ENCODE peak calls at places on chromosomes 16 and 17, in seven cellular contexts. One of them, this sample, is unnamed.

GRCh38 chr17:55053855-55054254 is 85.3 kb downstream of the STXBP4 start:
- DNase-seq in endodermal cell: no peak
- DNase-seq in dorsolateral prefrontal cortex: no peak
- DNase-seq in BE2C: no peak
- DNase-seq in astrocyte of the spinal cord: peak
- DNase-seq in psoas muscle: no peak
- DNase-seq in CD8-positive, alpha-beta T cell: no peak
- DNase-seq in this sample: no peak

GRCh38 chr16:2275476-2276450 is 7.8 kb upstream of the RNPS1 start:
- DNase-seq in endodermal cell: peak
- DNase-seq in dorsolateral prefrontal cortex: no peak
- DNase-seq in BE2C: no peak
- DNase-seq in astrocyte of the spinal cord: no peak
- DNase-seq in psoas muscle: no peak
- DNase-seq in CD8-positive, alpha-beta T cell: no peak
- DNase-seq in this sample: no peak

GRCh38 chr16:72191551-72191950 is 19.6 kb upstream of the PMFBP1 start:
- DNase-seq in endodermal cell: no peak
- DNase-seq in dorsolateral prefrontal cortex: no peak
- DNase-seq in BE2C: peak
- DNase-seq in astrocyte of the spinal cord: no peak
- DNase-seq in psoas muscle: no peak
- DNase-seq in CD8-positive, alpha-beta T cell: no peak
- DNase-seq in this sample: peak

GRCh38 chr16:72848759-72849664 is 198.9 kb downstream of the ZFHX3 start:
- DNase-seq in endodermal cell: peak
- DNase-seq in dorsolateral prefrontal cortex: peak
- DNase-seq in BE2C: peak
- DNase-seq in astrocyte of the spinal cord: peak
- DNase-seq in psoas muscle: peak
- DNase-seq in CD8-positive, alpha-beta T cell: no peak
- DNase-seq in this sample: peak

GRCh38 chr16:515963-516226 is 11.6 kb upstream of the CAPN15 start:
- DNase-seq in endodermal cell: no peak
- DNase-seq in dorsolateral prefrontal cortex: no peak
- DNase-seq in BE2C: no peak
- DNase-seq in astrocyte of the spinal cord: no peak
- DNase-seq in psoas muscle: no peak
- DNase-seq in CD8-positive, alpha-beta T cell: no peak
- DNase-seq in this sample: no peak

GRCh38 chr17:7806592-7806991 is 27.4 kb upstream of the KDM6B start:
- DNase-seq in endodermal cell: no peak
- DNase-seq in dorsolateral prefrontal cortex: no peak
- DNase-seq in BE2C: no peak
- DNase-seq in astrocyte of the spinal cord: no peak
- DNase-seq in psoas muscle: no peak
- DNase-seq in CD8-positive, alpha-beta T cell: no peak
- DNase-seq in this sample: no peak

GRCh38 chr17:48037036-48037881 is at the start of gene COPZ2:
- DNase-seq in endodermal cell: peak
- DNase-seq in dorsolateral prefrontal cortex: no peak
- DNase-seq in BE2C: peak
- DNase-seq in astrocyte of the spinal cord: peak
- DNase-seq in psoas muscle: peak
- DNase-seq in CD8-positive, alpha-beta T cell: peak
- DNase-seq in this sample: peak

GRCh38 chr16:15857779-15858560 is 1.1 kb upstream of the MYH11 start:
- DNase-seq in endodermal cell: peak
- DNase-seq in dorsolateral prefrontal cortex: no peak
- DNase-seq in BE2C: peak
- DNase-seq in astrocyte of the spinal cord: no peak
- DNase-seq in psoas muscle: peak
- DNase-seq in CD8-positive, alpha-beta T cell: no peak
- DNase-seq in this sample: peak

GRCh38 chr17:30550512-30551273 is 73.5 kb downstream of the GOSR1 start:
- DNase-seq in endodermal cell: peak
- DNase-seq in dorsolateral prefrontal cortex: no peak
- DNase-seq in BE2C: no peak
- DNase-seq in astrocyte of the spinal cord: peak
- DNase-seq in psoas muscle: no peak
- DNase-seq in CD8-positive, alpha-beta T cell: no peak
- DNase-seq in this sample: no peak

GRCh38 chr17:26962255-26963162 is 331.4 kb upstream of the WSB1 start:
- DNase-seq in endodermal cell: no peak
- DNase-seq in dorsolateral prefrontal cortex: no peak
- DNase-seq in BE2C: no peak
- DNase-seq in astrocyte of the spinal cord: no peak
- DNase-seq in psoas muscle: no peak
- DNase-seq in CD8-positive, alpha-beta T cell: no peak
- DNase-seq in this sample: no peak

GRCh38 chr17:26963163-26963503 is 330.8 kb upstream of the WSB1 start:
- DNase-seq in endodermal cell: no peak
- DNase-seq in dorsolateral prefrontal cortex: no peak
- DNase-seq in BE2C: no peak
- DNase-seq in astrocyte of the spinal cord: no peak
- DNase-seq in psoas muscle: no peak
- DNase-seq in CD8-positive, alpha-beta T cell: no peak
- DNase-seq in this sample: no peak
- H3K4me3 ChIP-seq in endodermal cell: no peak
- H3K4me3 ChIP-seq in dorsolateral prefrontal cortex: no peak
- H3K4me3 ChIP-seq in BE2C: no peak
- H3K4me3 ChIP-seq in astrocyte of the spinal cord: no peak
- H3K4me3 ChIP-seq in psoas muscle: no peak
- H3K4me3 ChIP-seq in CD8-positive, alpha-beta T cell: no peak
- H3K4me3 ChIP-seq in this sample: no peak

DNA sequence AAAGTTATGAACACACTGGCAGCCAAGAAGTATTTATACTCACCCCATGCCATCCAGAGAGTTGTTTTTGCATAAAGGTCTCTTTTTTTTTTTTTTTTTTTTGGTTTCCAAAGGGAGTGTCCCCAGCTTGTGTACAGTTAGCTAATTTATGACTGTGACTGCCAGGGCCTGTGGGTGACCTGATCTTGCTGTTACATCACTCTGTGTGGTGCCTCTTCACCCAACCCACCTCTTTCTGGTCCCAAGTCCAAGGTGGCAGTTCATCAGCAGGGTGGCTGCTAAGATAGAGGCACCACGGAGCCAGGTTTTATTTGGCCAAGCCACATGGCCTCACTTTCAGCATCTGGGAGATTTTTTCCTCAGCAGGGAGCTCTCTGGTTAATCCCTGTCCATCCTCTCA is at the start of gene NOS2:
- DNase-seq in endodermal cell: no peak
- DNase-seq in dorsolateral prefrontal cortex: no peak
- DNase-seq in BE2C: no peak
- DNase-seq in astrocyte of the spinal cord: no peak
- DNase-seq in psoas muscle: no peak
- DNase-seq in CD8-positive, alpha-beta T cell: no peak
- DNase-seq in this sample: no peak
- H3K4me3 ChIP-seq in endodermal cell: no peak
- H3K4me3 ChIP-seq in dorsolateral prefrontal cortex: no peak
- H3K4me3 ChIP-seq in BE2C: no peak
- H3K4me3 ChIP-seq in astrocyte of the spinal cord: no peak
- H3K4me3 ChIP-seq in psoas muscle: no peak
- H3K4me3 ChIP-seq in CD8-positive, alpha-beta T cell: no peak
- H3K4me3 ChIP-seq in this sample: no peak

GRCh38 chr16:23943604-23944003 is 107.8 kb downstream of the PRKCB start:
- DNase-seq in endodermal cell: no peak
- DNase-seq in dorsolateral prefrontal cortex: no peak
- DNase-seq in BE2C: no peak
- DNase-seq in astrocyte of the spinal cord: no peak
- DNase-seq in psoas muscle: no peak
- DNase-seq in CD8-positive, alpha-beta T cell: no peak
- DNase-seq in this sample: no peak

GRCh38 chr16:23940111-23940510 is 104.3 kb downstream of the PRKCB start:
- DNase-seq in endodermal cell: peak
- DNase-seq in dorsolateral prefrontal cortex: no peak
- DNase-seq in BE2C: no peak
- DNase-seq in astrocyte of the spinal cord: no peak
- DNase-seq in psoas muscle: no peak
- DNase-seq in CD8-positive, alpha-beta T cell: no peak
- DNase-seq in this sample: no peak

GRCh38 chr16:23941025-23941424 is 105.2 kb downstream of the PRKCB start:
- DNase-seq in endodermal cell: no peak
- DNase-seq in dorsolateral prefrontal cortex: no peak
- DNase-seq in BE2C: no peak
- DNase-seq in astrocyte of the spinal cord: no peak
- DNase-seq in psoas muscle: no peak
- DNase-seq in CD8-positive, alpha-beta T cell: no peak
- DNase-seq in this sample: no peak

GRCh38 chr16:23944381-23944780 is 108.6 kb downstream of the PRKCB start:
- DNase-seq in endodermal cell: no peak
- DNase-seq in dorsolateral prefrontal cortex: no peak
- DNase-seq in BE2C: no peak
- DNase-seq in astrocyte of the spinal cord: no peak
- DNase-seq in psoas muscle: no peak
- DNase-seq in CD8-positive, alpha-beta T cell: no peak
- DNase-seq in this sample: no peak

GRCh38 chr16:23941963-23942564 is 106.3 kb downstream of the PRKCB start:
- DNase-seq in endodermal cell: peak
- DNase-seq in dorsolateral prefrontal cortex: no peak
- DNase-seq in BE2C: peak
- DNase-seq in astrocyte of the spinal cord: no peak
- DNase-seq in psoas muscle: no peak
- DNase-seq in CD8-positive, alpha-beta T cell: no peak
- DNase-seq in this sample: no peak
- H3K4me3 ChIP-seq in endodermal cell: no peak
- H3K4me3 ChIP-seq in dorsolateral prefrontal cortex: no peak
- H3K4me3 ChIP-seq in BE2C: no peak
- H3K4me3 ChIP-seq in astrocyte of the spinal cord: no peak
- H3K4me3 ChIP-seq in psoas muscle: no peak
- H3K4me3 ChIP-seq in CD8-positive, alpha-beta T cell: no peak
- H3K4me3 ChIP-seq in this sample: no peak

GRCh38 chr17:44352922-44353655 is 8.0 kb downstream of the GRN start:
- DNase-seq in endodermal cell: no peak
- DNase-seq in dorsolateral prefrontal cortex: no peak
- DNase-seq in BE2C: no peak
- DNase-seq in astrocyte of the spinal cord: no peak
- DNase-seq in psoas muscle: no peak
- DNase-seq in CD8-positive, alpha-beta T cell: no peak
- DNase-seq in this sample: no peak
- H3K4me3 ChIP-seq in endodermal cell: no peak
- H3K4me3 ChIP-seq in dorsolateral prefrontal cortex: no peak
- H3K4me3 ChIP-seq in BE2C: no peak
- H3K4me3 ChIP-seq in astrocyte of the spinal cord: no peak
- H3K4me3 ChIP-seq in psoas muscle: no peak
- H3K4me3 ChIP-seq in CD8-positive, alpha-beta T cell: peak
- H3K4me3 ChIP-seq in this sample: no peak

GRCh38 chr17:65630502-65630901 is 69.1 kb upstream of the AXIN2 start:
- DNase-seq in endodermal cell: no peak
- DNase-seq in dorsolateral prefrontal cortex: no peak
- DNase-seq in BE2C: no peak
- DNase-seq in astrocyte of the spinal cord: no peak
- DNase-seq in psoas muscle: no peak
- DNase-seq in CD8-positive, alpha-beta T cell: no peak
- DNase-seq in this sample: no peak

GRCh38 chr17:65627892-65628622 is 66.6 kb upstream of the AXIN2 start:
- DNase-seq in endodermal cell: no peak
- DNase-seq in dorsolateral prefrontal cortex: no peak
- DNase-seq in BE2C: no peak
- DNase-seq in astrocyte of the spinal cord: peak
- DNase-seq in psoas muscle: peak
- DNase-seq in CD8-positive, alpha-beta T cell: no peak
- DNase-seq in this sample: peak

GRCh38 chr17:65629234-65629690 is 67.8 kb upstream of the AXIN2 start:
- DNase-seq in endodermal cell: peak
- DNase-seq in dorsolateral prefrontal cortex: no peak
- DNase-seq in BE2C: no peak
- DNase-seq in astrocyte of the spinal cord: peak
- DNase-seq in psoas muscle: no peak
- DNase-seq in CD8-positive, alpha-beta T cell: no peak
- DNase-seq in this sample: peak

GRCh38 chr17:65627108-65627507 is 65.7 kb upstream of the AXIN2 start:
- DNase-seq in endodermal cell: no peak
- DNase-seq in dorsolateral prefrontal cortex: no peak
- DNase-seq in BE2C: no peak
- DNase-seq in astrocyte of the spinal cord: no peak
- DNase-seq in psoas muscle: no peak
- DNase-seq in CD8-positive, alpha-beta T cell: no peak
- DNase-seq in this sample: no peak

GRCh38 chr17:65628637-65629036 is 67.2 kb upstream of the AXIN2 start:
- DNase-seq in endodermal cell: no peak
- DNase-seq in dorsolateral prefrontal cortex: no peak
- DNase-seq in BE2C: no peak
- DNase-seq in astrocyte of the spinal cord: no peak
- DNase-seq in psoas muscle: no peak
- DNase-seq in CD8-positive, alpha-beta T cell: no peak
- DNase-seq in this sample: no peak
- H3K4me3 ChIP-seq in endodermal cell: no peak
- H3K4me3 ChIP-seq in dorsolateral prefrontal cortex: peak
- H3K4me3 ChIP-seq in BE2C: no peak
- H3K4me3 ChIP-seq in astrocyte of the spinal cord: no peak
- H3K4me3 ChIP-seq in psoas muscle: no peak
- H3K4me3 ChIP-seq in CD8-positive, alpha-beta T cell: no peak
- H3K4me3 ChIP-seq in this sample: no peak

DNA sequence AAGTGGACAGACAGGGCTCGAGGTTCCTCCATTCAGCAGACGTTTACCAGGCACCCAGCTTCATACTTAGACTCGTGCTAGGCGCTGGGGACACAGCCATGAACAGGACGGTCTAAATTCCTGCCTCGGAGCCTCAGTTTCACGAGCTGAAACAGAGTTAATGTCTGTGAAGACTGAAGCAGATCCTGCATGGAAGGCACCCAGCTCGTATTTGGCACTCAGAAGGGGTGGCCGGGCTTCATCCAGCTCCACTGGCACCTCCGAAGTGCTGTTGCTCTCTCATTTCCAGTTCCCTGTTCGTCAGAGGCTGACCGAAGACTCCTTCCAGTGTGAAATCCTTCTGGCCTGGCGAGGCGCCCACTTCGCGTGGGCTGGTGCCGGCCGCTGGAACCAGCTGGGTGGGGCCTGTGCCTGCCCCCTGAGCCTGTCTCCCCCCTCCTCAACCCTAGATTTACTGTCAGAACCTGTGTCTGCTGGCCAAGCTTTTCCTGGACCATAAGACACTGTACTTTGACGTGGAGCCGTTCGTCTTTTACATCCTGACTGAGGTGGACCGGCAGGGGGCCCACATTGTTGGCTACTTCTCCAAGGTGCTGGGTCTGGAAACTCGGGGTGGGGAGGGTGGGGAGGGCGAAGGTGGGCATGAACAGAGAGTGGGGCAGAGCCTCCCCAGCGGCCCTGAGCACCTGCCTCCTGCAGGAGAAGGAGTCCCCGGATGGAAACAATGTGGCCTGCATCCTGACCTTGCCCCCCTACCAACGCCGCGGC is 5.8 kb downstream of the PRSS8 start:
- DNase-seq in endodermal cell: no peak
- DNase-seq in dorsolateral prefrontal cortex: no peak
- DNase-seq in BE2C: no peak
- DNase-seq in astrocyte of the spinal cord: no peak
- DNase-seq in psoas muscle: peak
- DNase-seq in CD8-positive, alpha-beta T cell: no peak
- DNase-seq in this sample: no peak
- H3K4me3 ChIP-seq in endodermal cell: no peak
- H3K4me3 ChIP-seq in dorsolateral prefrontal cortex: no peak
- H3K4me3 ChIP-seq in BE2C: no peak
- H3K4me3 ChIP-seq in astrocyte of the spinal cord: no peak
- H3K4me3 ChIP-seq in psoas muscle: no peak
- H3K4me3 ChIP-seq in CD8-positive, alpha-beta T cell: no peak
- H3K4me3 ChIP-seq in this sample: no peak

This sample was measured in foreskin fibroblast.